ENCODE peak calls at places on chromosomes 2 and 18, in four cellular contexts. One of them, this sample, is unnamed.

GRCh38 chr2:178152033-178152432 is 39.8 kb downstream of the RBM45 start:
- DNase-seq in H1: no peak
- DNase-seq in GM12878: no peak
- DNase-seq in HepG2: peak
- DNase-seq in this sample: no peak

GRCh38 chr2:140786585-140786984 is 1344.2 kb downstream of the LRP1B start:
- DNase-seq in HepG2: no peak
- DNase-seq in H1: no peak
- DNase-seq in GM12878: no peak
- DNase-seq in this sample: peak

GRCh38 chr2:30649828-30650227 is 157.4 kb downstream of the CAPN13 start:
- DNase-seq in GM12878: no peak
- DNase-seq in HepG2: no peak
- DNase-seq in H1: no peak
- DNase-seq in this sample: no peak

GRCh38 chr18:32899819-32900218 is 127.0 kb upstream of the KLHL14 start:
- DNase-seq in H1: no peak
- DNase-seq in GM12878: no peak
- DNase-seq in HepG2: peak
- DNase-seq in this sample: no peak

GRCh38 chr2:43848174-43848573 is 9.4 kb downstream of the ABCG8 start:
- DNase-seq in GM12878: no peak
- DNase-seq in HepG2: no peak
- DNase-seq in H1: no peak
- DNase-seq in this sample: no peak

GRCh38 chr18:36419913-36420531 is 122.5 kb downstream of the FHOD3 start:
- DNase-seq in H1: no peak
- DNase-seq in GM12878: no peak
- DNase-seq in HepG2: peak
- DNase-seq in this sample: no peak

GRCh38 chr18:9820719-9821118 is 65.1 kb upstream of the TXNDC2 start:
- DNase-seq in H1: no peak
- DNase-seq in GM12878: no peak
- DNase-seq in HepG2: no peak
- DNase-seq in this sample: no peak

GRCh38 chr2:234420406-234420805 is 76.5 kb downstream of the ARL4C start:
- DNase-seq in H1: no peak
- DNase-seq in HepG2: peak
- DNase-seq in GM12878: no peak
- DNase-seq in this sample: no peak

GRCh38 chr2:16165518-16166326 is 225.4 kb downstream of the MYCN start:
- DNase-seq in GM12878: no peak
- DNase-seq in HepG2: no peak
- DNase-seq in H1: no peak
- DNase-seq in this sample: no peak

GRCh38 chr2:135409436-135409835 is 121.6 kb downstream of the ZRANB3 start:
- DNase-seq in H1: no peak
- DNase-seq in GM12878: peak
- DNase-seq in HepG2: no peak
- DNase-seq in this sample: no peak

GRCh38 chr18:28834889-28835288 is 658.0 kb upstream of the CDH2 start:
- DNase-seq in GM12878: no peak
- DNase-seq in H1: no peak
- DNase-seq in HepG2: no peak
- DNase-seq in this sample: no peak

GRCh38 chr18:55588001-55588875 is at the start of gene TCF4:
- DNase-seq in H1: no peak
- DNase-seq in GM12878: no peak
- DNase-seq in HepG2: no peak
- DNase-seq in this sample: peak

GRCh38 chr18:76075777-76076176 is 419.3 kb downstream of the ZNF516 start:
- DNase-seq in HepG2: no peak
- DNase-seq in H1: no peak
- DNase-seq in GM12878: no peak
- DNase-seq in this sample: no peak

GRCh38 chr2:105828543-105828942 is 83.8 kb downstream of the NCK2 start:
- DNase-seq in H1: no peak
- DNase-seq in GM12878: no peak
- DNase-seq in HepG2: no peak
- DNase-seq in this sample: no peak

GRCh38 chr2:128395196-128395595 is 76.5 kb upstream of the HS6ST1 start:
- DNase-seq in H1: no peak
- DNase-seq in GM12878: no peak
- DNase-seq in HepG2: no peak
- DNase-seq in this sample: no peak

GRCh38 chr2:171880774-171881173 is 13.3 kb downstream of the SLC25A12 start:
- DNase-seq in GM12878: no peak
- DNase-seq in HepG2: no peak
- DNase-seq in H1: no peak
- DNase-seq in this sample: no peak

GRCh38 chr2:3101016-3101703 is 276.5 kb downstream of the EIPR1 start:
- DNase-seq in HepG2: no peak
- DNase-seq in GM12878: no peak
- DNase-seq in H1: no peak
- DNase-seq in this sample: no peak

GRCh38 chr18:59008302-59008974 is 131.2 kb upstream of the SEC11C start:
- DNase-seq in GM12878: no peak
- DNase-seq in H1: peak
- DNase-seq in HepG2: no peak
- DNase-seq in this sample: peak

GRCh38 chr2:65999790-66000189 is 435.1 kb upstream of the MEIS1 start:
- DNase-seq in HepG2: no peak
- DNase-seq in GM12878: no peak
- DNase-seq in H1: no peak
- DNase-seq in this sample: no peak

GRCh38 chr18:62452280-62452824 is 70.5 kb upstream of the ZCCHC2 start:
- DNase-seq in H1: no peak
- DNase-seq in GM12878: no peak
- DNase-seq in HepG2: peak
- DNase-seq in this sample: no peak

GRCh38 chr2:96848264-96848663 is 4.4 kb upstream of the ANKRD23 start:
- DNase-seq in HepG2: peak
- DNase-seq in GM12878: no peak
- DNase-seq in H1: no peak
- DNase-seq in this sample: no peak

GRCh38 chr2:205769494-205769848 is 87.2 kb downstream of the NRP2 start:
- DNase-seq in H1: no peak
- DNase-seq in HepG2: no peak
- DNase-seq in GM12878: no peak
- DNase-seq in this sample: no peak

GRCh38 chr2:27954771-27955384 is 64.3 kb downstream of the BABAM2 start:
- DNase-seq in H1: no peak
- DNase-seq in GM12878: peak
- DNase-seq in HepG2: peak
- DNase-seq in this sample: no peak

GRCh38 chr18:60038731-60039130 is 138.9 kb downstream of the PMAIP1 start:
- DNase-seq in GM12878: no peak
- DNase-seq in HepG2: no peak
- DNase-seq in H1: no peak
- DNase-seq in this sample: no peak

GRCh38 chr18:9353596-9353995 is 19.0 kb downstream of the TWSG1 start:
- DNase-seq in HepG2: no peak
- DNase-seq in H1: no peak
- DNase-seq in GM12878: peak
- DNase-seq in this sample: no peak

GRCh38 chr2:127208313-127208712 is 11.8 kb downstream of the CYP27C1 start:
- DNase-seq in HepG2: no peak
- DNase-seq in H1: no peak
- DNase-seq in GM12878: no peak
- DNase-seq in this sample: no peak

GRCh38 chr18:45998244-45998643 is 31.1 kb upstream of the EPG5 start:
- DNase-seq in H1: no peak
- DNase-seq in GM12878: no peak
- DNase-seq in HepG2: no peak
- DNase-seq in this sample: no peak

GRCh38 chr2:159073256-159073655 is 104.8 kb downstream of the TANC1 start:
- DNase-seq in GM12878: no peak
- DNase-seq in HepG2: no peak
- DNase-seq in H1: no peak
- DNase-seq in this sample: no peak

GRCh38 chr2:66435549-66435875 is 587 bp downstream of the MEIS1 start:
- DNase-seq in H1: no peak
- DNase-seq in HepG2: no peak
- DNase-seq in GM12878: no peak
- DNase-seq in this sample: no peak

GRCh38 chr2:39128919-39129391 is 8.1 kb upstream of the SOS1 start:
- DNase-seq in HepG2: peak
- DNase-seq in H1: no peak
- DNase-seq in GM12878: peak
- DNase-seq in this sample: no peak

GRCh38 chr18:45497595-45498269 is 117.5 kb upstream of the SLC14A2 start:
- DNase-seq in GM12878: no peak
- DNase-seq in H1: no peak
- DNase-seq in HepG2: no peak
- DNase-seq in this sample: no peak

GRCh38 chr2:190417045-190417842 is 9.1 kb downstream of the MFSD6 start:
- DNase-seq in H1: no peak
- DNase-seq in GM12878: no peak
- DNase-seq in HepG2: peak
- DNase-seq in this sample: no peak

GRCh38 chr2:27960237-27960912 is 69.8 kb downstream of the BABAM2 start:
- DNase-seq in GM12878: no peak
- DNase-seq in H1: no peak
- DNase-seq in HepG2: no peak
- DNase-seq in this sample: no peak

GRCh38 chr2:222058830-222059229 is 240.0 kb downstream of the PAX3 start:
- DNase-seq in HepG2: no peak
- DNase-seq in GM12878: no peak
- DNase-seq in H1: no peak
- DNase-seq in this sample: no peak

DNA sequence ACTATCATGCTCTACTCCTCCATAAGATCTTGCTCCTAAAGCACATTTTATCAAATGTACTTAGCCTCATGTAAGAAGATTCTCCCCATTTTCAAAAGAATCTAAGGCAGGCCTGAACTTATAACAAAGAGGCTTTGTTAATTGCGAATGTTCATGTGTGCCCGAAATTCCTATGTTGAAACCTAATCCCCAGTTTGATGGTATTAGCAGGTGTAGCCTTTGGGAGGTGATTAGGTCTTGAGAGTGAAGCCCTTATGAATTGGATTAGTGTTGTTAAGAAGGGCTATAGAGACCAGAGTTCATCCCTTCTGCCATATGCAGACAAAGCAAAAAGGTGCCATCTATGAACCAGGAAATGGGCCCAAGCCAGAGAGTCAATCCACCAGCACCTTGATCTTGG is 234.5 kb downstream of the PAX3 start:
- DNase-seq in GM12878: no peak
- DNase-seq in H1: no peak
- DNase-seq in HepG2: no peak
- DNase-seq in this sample: no peak
- TF ChIP-seq SUZ12 in GM12878: no peak
- TF ChIP-seq SUZ12 in H1: no peak
- TF ChIP-seq SUZ12 in HepG2: no peak
- TF ChIP-seq SUZ12 in this sample: no peak

GRCh38 chr2:100018794-100019193 is 123.6 kb downstream of the AFF3 start:
- DNase-seq in HepG2: no peak
- DNase-seq in H1: no peak
- DNase-seq in GM12878: no peak
- DNase-seq in this sample: no peak
- TF ChIP-seq YY1 in HepG2: no peak
- TF ChIP-seq YY1 in H1: no peak
- TF ChIP-seq YY1 in GM12878: no peak
- TF ChIP-seq YY1 in this sample: no peak

GRCh38 chr2:175187378-175187777 is 5.9 kb upstream of the ATP5MC3 start:
- DNase-seq in HepG2: peak
- DNase-seq in GM12878: no peak
- DNase-seq in H1: no peak
- DNase-seq in this sample: no peak
- TF ChIP-seq SUZ12 in HepG2: no peak
- TF ChIP-seq SUZ12 in GM12878: no peak
- TF ChIP-seq SUZ12 in H1: no peak
- TF ChIP-seq SUZ12 in this sample: no peak

DNA sequence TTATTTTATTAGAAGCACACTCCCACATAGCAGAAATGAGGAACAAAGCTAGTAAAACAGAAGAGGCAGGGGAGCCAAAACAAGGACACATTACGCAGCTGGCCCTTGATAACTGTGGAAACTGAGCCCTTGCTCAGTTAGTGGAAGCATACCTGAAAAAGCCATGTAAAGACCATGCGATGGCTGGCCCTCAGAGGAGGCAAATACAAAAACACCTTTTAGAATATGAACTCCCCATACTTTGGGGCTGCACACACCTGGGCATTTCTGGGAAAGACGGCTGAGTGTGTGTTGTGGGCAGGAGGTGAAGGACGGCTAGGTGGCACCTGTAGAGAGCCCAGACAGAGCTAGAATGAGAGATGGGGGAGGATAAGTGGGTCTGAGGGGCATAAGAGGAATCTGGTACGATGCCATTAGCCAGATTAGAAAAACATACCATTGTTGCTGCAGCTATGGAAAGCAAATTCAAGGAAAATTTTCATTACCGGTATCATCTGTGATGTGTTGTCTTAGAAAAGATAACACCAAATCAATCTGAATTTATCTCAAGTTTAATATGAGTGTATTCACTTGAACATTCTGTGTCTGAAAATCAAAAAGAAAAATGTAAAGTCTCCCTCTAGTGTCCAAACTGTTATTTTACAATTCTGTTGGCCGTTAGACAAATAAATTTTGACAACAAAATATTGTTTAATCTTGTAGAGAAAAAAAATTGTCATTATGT is 45.2 kb upstream of the SULT1C3 start:
- DNase-seq in HepG2: no peak
- DNase-seq in H1: no peak
- DNase-seq in GM12878: no peak
- DNase-seq in this sample: no peak
- TF ChIP-seq YY1 in HepG2: no peak
- TF ChIP-seq YY1 in H1: no peak
- TF ChIP-seq YY1 in GM12878: no peak
- TF ChIP-seq YY1 in this sample: no peak

This sample was measured in NT2/D1.